ENCODE peak calls at places on chromosomes 13 and 19, in eight cellular contexts. J is activated CD8-positive, alpha-beta T cell treated with anti-CD3 and anti-CD28 coated beads for 36 hours; I is PC-3; L is A549; D is heart right ventricle; B is heart left ventricle; S is upper lobe of left lung; M is right cardiac atrium. N is an unnamed sample.
A peak's percentile ranks its signal among the peaks of the same experiment; 100 is the strongest.

GRCh38 chr13:39051157-39051556 is 12.9 kb downstream of the NHLRC3 start:
- ATAC-seq in J (no peak), I (no peak), L (no peak), D (no peak), B (no peak), S (no peak), M (no peak), N (no peak)

GRCh38 chr13:42804244-42804868 is 23.0 kb downstream of the FAM216B start:
- ATAC-seq in J (no peak), I (no peak), L (no peak), D (no peak), B (no peak), S (no peak), M (no peak), N (no peak)

GRCh38 chr13:40599146-40599545 is 67.3 kb downstream of the FOXO1 start:
- ATAC-seq in J (peak; percentile 48), I (no peak), L (no peak), D (no peak), B (no peak), S (no peak), M (no peak), N (peak; percentile 34)

GRCh38 chr19:5113101-5113557 is 144.2 kb downstream of the KDM4B start:
- ATAC-seq in J (no peak), I (no peak), L (no peak), D (no peak), B (no peak), S (peak; percentile 6), M (no peak), N (no peak)

GRCh38 chr13:59458908-59459579 is 704.7 kb downstream of the DIAPH3 start:
- ATAC-seq in J (no peak), I (peak; percentile 95), L (no peak), D (peak; percentile 89), B (peak; percentile 79), S (no peak), M (peak; percentile 96), N (no peak)

GRCh38 chr13:80215368-80215767 is 125.6 kb downstream of the SPRY2 start:
- ATAC-seq in J (no peak), I (peak; percentile 15), L (peak; percentile 61), D (no peak), B (no peak), S (peak; percentile 79), M (no peak), N (no peak)

GRCh38 chr13:43364210-43365041 is 341.0 kb downstream of the DNAJC15 start:
- ATAC-seq in J (no peak), I (no peak), L (no peak), D (peak; percentile 73), B (peak; percentile 53), S (no peak), M (peak; percentile 91), N (no peak)

GRCh38 chr13:95368998-95369397 is 67.7 kb upstream of the ABCC4 start:
- ATAC-seq in J (no peak), I (no peak), L (no peak), D (no peak), B (no peak), S (no peak), M (no peak), N (no peak)

GRCh38 chr13:73924607-73925006 is 209.6 kb downstream of the KLF12 start:
- ATAC-seq in J (peak; percentile 76), I (no peak), L (no peak), D (no peak), B (no peak), S (no peak), M (no peak), N (peak; percentile 47)

GRCh38 chr19:55491546-55492360 is 3.5 kb downstream of the SSC5D start:
- ATAC-seq in J (no peak), I (peak; percentile 11), L (peak; percentile 2), D (no peak), B (no peak), S (no peak), M (no peak), N (no peak)

N was measured in stimulated activated memory B cell treated with anti-CD40 and anti-IgM and Interleukin-4, amounts not matched to agents 10 μg/mL and 1 μg/mL and 100 μg/mL, for 72 hours.